ENCODE peak calls at places on chromosomes 4 and X, in nine cellular contexts. One of them, this sample, is unnamed.

GRCh38 chr4:182916483-182917181 is 554 bp downstream of the DCTD start:
- DNase-seq in upper lobe of left lung: no peak
- DNase-seq in activated T-cell treated with anti-CD3 and anti-CD28 coated beads, Interleukin-2, amount 50 U/mL, for 24 hours: peak; percentile 76
- DNase-seq in IMR-90: peak; percentile 79
- DNase-seq in kidney glomerular epithelial cell: peak; percentile 63
- DNase-seq in occipital lobe: peak; percentile 25
- DNase-seq in T-helper 17 cell: no peak
- DNase-seq in stimulated activated CD8-positive, alpha-beta memory T cell treated with anti-CD3 and anti-CD28 coated beads, Interleukin-12 subunit alpha, Interleukin-12 subunit beta, amount 100 ng/mL, for 1 hour: no peak
- DNase-seq in naive thymus-derived CD8-positive, alpha-beta T cell: no peak
- DNase-seq in this sample: peak; percentile 44

GRCh38 chr4:157221895-157222763 is 1.6 kb downstream of the GRIA2 start:
- DNase-seq in upper lobe of left lung: peak; percentile 67
- DNase-seq in activated T-cell treated with anti-CD3 and anti-CD28 coated beads, Interleukin-2, amount 50 U/mL, for 24 hours: no peak
- DNase-seq in IMR-90: no peak
- DNase-seq in kidney glomerular epithelial cell: no peak
- DNase-seq in occipital lobe: peak; percentile 79
- DNase-seq in T-helper 17 cell: no peak
- DNase-seq in stimulated activated CD8-positive, alpha-beta memory T cell treated with anti-CD3 and anti-CD28 coated beads, Interleukin-12 subunit alpha, Interleukin-12 subunit beta, amount 100 ng/mL, for 1 hour: no peak
- DNase-seq in naive thymus-derived CD8-positive, alpha-beta T cell: no peak
- DNase-seq in this sample: no peak

GRCh38 chr4:3414421-3415279 is 27.1 kb upstream of the HGFAC start:
- DNase-seq in upper lobe of left lung: peak; percentile 75
- DNase-seq in activated T-cell treated with anti-CD3 and anti-CD28 coated beads, Interleukin-2, amount 50 U/mL, for 24 hours: no peak
- DNase-seq in IMR-90: no peak
- DNase-seq in kidney glomerular epithelial cell: no peak
- DNase-seq in occipital lobe: no peak
- DNase-seq in T-helper 17 cell: no peak
- DNase-seq in stimulated activated CD8-positive, alpha-beta memory T cell treated with anti-CD3 and anti-CD28 coated beads, Interleukin-12 subunit alpha, Interleukin-12 subunit beta, amount 100 ng/mL, for 1 hour: no peak
- DNase-seq in naive thymus-derived CD8-positive, alpha-beta T cell: no peak
- DNase-seq in this sample: no peak

GRCh38 chrX:129522184-129523059 is 868 bp downstream of the SMARCA1 start:
- DNase-seq in upper lobe of left lung: peak; percentile 85
- DNase-seq in activated T-cell treated with anti-CD3 and anti-CD28 coated beads, Interleukin-2, amount 50 U/mL, for 24 hours: no peak
- DNase-seq in IMR-90: peak; percentile 54
- DNase-seq in kidney glomerular epithelial cell: peak; percentile 7
- DNase-seq in occipital lobe: peak; percentile 11
- DNase-seq in T-helper 17 cell: no peak
- DNase-seq in stimulated activated CD8-positive, alpha-beta memory T cell treated with anti-CD3 and anti-CD28 coated beads, Interleukin-12 subunit alpha, Interleukin-12 subunit beta, amount 100 ng/mL, for 1 hour: no peak
- DNase-seq in naive thymus-derived CD8-positive, alpha-beta T cell: peak; percentile 8
- DNase-seq in this sample: peak; percentile 45

GRCh38 chrX:68894513-68895338 is 65.9 kb downstream of the EFNB1 start:
- DNase-seq in upper lobe of left lung: peak; percentile 86
- DNase-seq in activated T-cell treated with anti-CD3 and anti-CD28 coated beads, Interleukin-2, amount 50 U/mL, for 24 hours: peak; percentile 49
- DNase-seq in IMR-90: peak; percentile 18
- DNase-seq in kidney glomerular epithelial cell: no peak
- DNase-seq in occipital lobe: peak; percentile 64
- DNase-seq in T-helper 17 cell: no peak
- DNase-seq in stimulated activated CD8-positive, alpha-beta memory T cell treated with anti-CD3 and anti-CD28 coated beads, Interleukin-12 subunit alpha, Interleukin-12 subunit beta, amount 100 ng/mL, for 1 hour: no peak
- DNase-seq in naive thymus-derived CD8-positive, alpha-beta T cell: peak; percentile 10
- DNase-seq in this sample: peak; percentile 44

GRCh38 chrX:40097492-40098263 is at the start of gene BCOR:
- DNase-seq in upper lobe of left lung: peak; percentile 93
- DNase-seq in activated T-cell treated with anti-CD3 and anti-CD28 coated beads, Interleukin-2, amount 50 U/mL, for 24 hours: peak; percentile 80
- DNase-seq in IMR-90: peak; percentile 58
- DNase-seq in kidney glomerular epithelial cell: no peak
- DNase-seq in occipital lobe: peak; percentile 70
- DNase-seq in T-helper 17 cell: peak; percentile 58
- DNase-seq in stimulated activated CD8-positive, alpha-beta memory T cell treated with anti-CD3 and anti-CD28 coated beads, Interleukin-12 subunit alpha, Interleukin-12 subunit beta, amount 100 ng/mL, for 1 hour: peak; percentile 54
- DNase-seq in naive thymus-derived CD8-positive, alpha-beta T cell: peak; percentile 69
- DNase-seq in this sample: peak; percentile 47

GRCh38 chr4:88006956-88007303 is 505 bp upstream of the PKD2 start:
- DNase-seq in upper lobe of left lung: no peak
- DNase-seq in activated T-cell treated with anti-CD3 and anti-CD28 coated beads, Interleukin-2, amount 50 U/mL, for 24 hours: no peak
- DNase-seq in IMR-90: no peak
- DNase-seq in kidney glomerular epithelial cell: no peak
- DNase-seq in occipital lobe: no peak
- DNase-seq in T-helper 17 cell: no peak
- DNase-seq in stimulated activated CD8-positive, alpha-beta memory T cell treated with anti-CD3 and anti-CD28 coated beads, Interleukin-12 subunit alpha, Interleukin-12 subunit beta, amount 100 ng/mL, for 1 hour: no peak
- DNase-seq in naive thymus-derived CD8-positive, alpha-beta T cell: no peak
- DNase-seq in this sample: no peak

GRCh38 chr4:6560416-6561172 is 14.4 kb upstream of the MAN2B2 start:
- DNase-seq in upper lobe of left lung: peak; percentile 46
- DNase-seq in activated T-cell treated with anti-CD3 and anti-CD28 coated beads, Interleukin-2, amount 50 U/mL, for 24 hours: no peak
- DNase-seq in IMR-90: peak; percentile 64
- DNase-seq in kidney glomerular epithelial cell: no peak
- DNase-seq in occipital lobe: no peak
- DNase-seq in T-helper 17 cell: no peak
- DNase-seq in stimulated activated CD8-positive, alpha-beta memory T cell treated with anti-CD3 and anti-CD28 coated beads, Interleukin-12 subunit alpha, Interleukin-12 subunit beta, amount 100 ng/mL, for 1 hour: no peak
- DNase-seq in naive thymus-derived CD8-positive, alpha-beta T cell: no peak
- DNase-seq in this sample: peak; percentile 12

GRCh38 chrX:18883234-18883960 is 100.5 kb downstream of the PHKA2 start:
- DNase-seq in upper lobe of left lung: no peak
- DNase-seq in activated T-cell treated with anti-CD3 and anti-CD28 coated beads, Interleukin-2, amount 50 U/mL, for 24 hours: no peak
- DNase-seq in IMR-90: no peak
- DNase-seq in kidney glomerular epithelial cell: no peak
- DNase-seq in occipital lobe: no peak
- DNase-seq in T-helper 17 cell: no peak
- DNase-seq in stimulated activated CD8-positive, alpha-beta memory T cell treated with anti-CD3 and anti-CD28 coated beads, Interleukin-12 subunit alpha, Interleukin-12 subunit beta, amount 100 ng/mL, for 1 hour: no peak
- DNase-seq in naive thymus-derived CD8-positive, alpha-beta T cell: no peak
- DNase-seq in this sample: no peak

GRCh38 chr4:87044511-87045369 is 109.9 kb downstream of the AFF1 start:
- DNase-seq in upper lobe of left lung: no peak
- DNase-seq in activated T-cell treated with anti-CD3 and anti-CD28 coated beads, Interleukin-2, amount 50 U/mL, for 24 hours: no peak
- DNase-seq in IMR-90: no peak
- DNase-seq in kidney glomerular epithelial cell: peak; percentile 91
- DNase-seq in occipital lobe: no peak
- DNase-seq in T-helper 17 cell: no peak
- DNase-seq in stimulated activated CD8-positive, alpha-beta memory T cell treated with anti-CD3 and anti-CD28 coated beads, Interleukin-12 subunit alpha, Interleukin-12 subunit beta, amount 100 ng/mL, for 1 hour: no peak
- DNase-seq in naive thymus-derived CD8-positive, alpha-beta T cell: no peak
- DNase-seq in this sample: peak; percentile 68

GRCh38 chr4:148574502-148574901 is 132.3 kb upstream of the NR3C2 start:
- DNase-seq in upper lobe of left lung: no peak
- DNase-seq in activated T-cell treated with anti-CD3 and anti-CD28 coated beads, Interleukin-2, amount 50 U/mL, for 24 hours: no peak
- DNase-seq in IMR-90: peak; percentile 72
- DNase-seq in kidney glomerular epithelial cell: peak; percentile 18
- DNase-seq in occipital lobe: no peak
- DNase-seq in T-helper 17 cell: no peak
- DNase-seq in stimulated activated CD8-positive, alpha-beta memory T cell treated with anti-CD3 and anti-CD28 coated beads, Interleukin-12 subunit alpha, Interleukin-12 subunit beta, amount 100 ng/mL, for 1 hour: no peak
- DNase-seq in naive thymus-derived CD8-positive, alpha-beta T cell: no peak
- DNase-seq in this sample: peak; percentile 68

GRCh38 chr4:36283912-36284465 is 2.6 kb downstream of the DTHD1 start:
- DNase-seq in upper lobe of left lung: no peak
- DNase-seq in activated T-cell treated with anti-CD3 and anti-CD28 coated beads, Interleukin-2, amount 50 U/mL, for 24 hours: no peak
- DNase-seq in IMR-90: no peak
- DNase-seq in kidney glomerular epithelial cell: no peak
- DNase-seq in occipital lobe: no peak
- DNase-seq in T-helper 17 cell: no peak
- DNase-seq in stimulated activated CD8-positive, alpha-beta memory T cell treated with anti-CD3 and anti-CD28 coated beads, Interleukin-12 subunit alpha, Interleukin-12 subunit beta, amount 100 ng/mL, for 1 hour: no peak
- DNase-seq in naive thymus-derived CD8-positive, alpha-beta T cell: no peak
- DNase-seq in this sample: no peak

GRCh38 chr4:183165371-183165770 is 66.3 kb downstream of the WWC2 start:
- DNase-seq in upper lobe of left lung: no peak
- DNase-seq in activated T-cell treated with anti-CD3 and anti-CD28 coated beads, Interleukin-2, amount 50 U/mL, for 24 hours: no peak
- DNase-seq in IMR-90: peak; percentile 51
- DNase-seq in kidney glomerular epithelial cell: no peak
- DNase-seq in occipital lobe: no peak
- DNase-seq in T-helper 17 cell: no peak
- DNase-seq in stimulated activated CD8-positive, alpha-beta memory T cell treated with anti-CD3 and anti-CD28 coated beads, Interleukin-12 subunit alpha, Interleukin-12 subunit beta, amount 100 ng/mL, for 1 hour: no peak
- DNase-seq in naive thymus-derived CD8-positive, alpha-beta T cell: no peak
- DNase-seq in this sample: peak; percentile 21

GRCh38 chr4:54101190-54102041 is 1.5 kb downstream of the GSX2 start:
- DNase-seq in upper lobe of left lung: peak; percentile 35
- DNase-seq in activated T-cell treated with anti-CD3 and anti-CD28 coated beads, Interleukin-2, amount 50 U/mL, for 24 hours: no peak
- DNase-seq in IMR-90: no peak
- DNase-seq in kidney glomerular epithelial cell: no peak
- DNase-seq in occipital lobe: no peak
- DNase-seq in T-helper 17 cell: no peak
- DNase-seq in stimulated activated CD8-positive, alpha-beta memory T cell treated with anti-CD3 and anti-CD28 coated beads, Interleukin-12 subunit alpha, Interleukin-12 subunit beta, amount 100 ng/mL, for 1 hour: no peak
- DNase-seq in naive thymus-derived CD8-positive, alpha-beta T cell: no peak
- DNase-seq in this sample: no peak

GRCh38 chrX:154383359-154384283 is 4.5 kb downstream of the EMD start:
- DNase-seq in upper lobe of left lung: no peak
- DNase-seq in activated T-cell treated with anti-CD3 and anti-CD28 coated beads, Interleukin-2, amount 50 U/mL, for 24 hours: peak; percentile 25
- DNase-seq in IMR-90: no peak
- DNase-seq in kidney glomerular epithelial cell: no peak
- DNase-seq in occipital lobe: no peak
- DNase-seq in T-helper 17 cell: no peak
- DNase-seq in stimulated activated CD8-positive, alpha-beta memory T cell treated with anti-CD3 and anti-CD28 coated beads, Interleukin-12 subunit alpha, Interleukin-12 subunit beta, amount 100 ng/mL, for 1 hour: no peak
- DNase-seq in naive thymus-derived CD8-positive, alpha-beta T cell: no peak
- DNase-seq in this sample: no peak

GRCh38 chr4:180650273-180650672 is 1592.9 kb upstream of the TENM3 start:
- DNase-seq in upper lobe of left lung: no peak
- DNase-seq in activated T-cell treated with anti-CD3 and anti-CD28 coated beads, Interleukin-2, amount 50 U/mL, for 24 hours: no peak
- DNase-seq in IMR-90: no peak
- DNase-seq in kidney glomerular epithelial cell: no peak
- DNase-seq in occipital lobe: no peak
- DNase-seq in T-helper 17 cell: no peak
- DNase-seq in stimulated activated CD8-positive, alpha-beta memory T cell treated with anti-CD3 and anti-CD28 coated beads, Interleukin-12 subunit alpha, Interleukin-12 subunit beta, amount 100 ng/mL, for 1 hour: no peak
- DNase-seq in naive thymus-derived CD8-positive, alpha-beta T cell: no peak
- DNase-seq in this sample: no peak

This sample was measured in NCI-H226.